ENCODE peak calls at places on chromosomes 3 and 15, in six cellular contexts. T, K, H, R, Q and J are unnamed samples.

GRCh38 chr3:11212301-11212613 is 58.0 kb downstream of the HRH1 start:
- DNase-seq in T (peak), K (no peak), H (peak), R (no peak), Q (no peak), J (no peak)

GRCh38 chr15:40906101-40906946 is 12.1 kb downstream of the VPS18 start:
- DNase-seq in T (peak), K (no peak), H (peak), R (peak), Q (no peak), J (peak)

GRCh38 chr3:177642482-177643163 is 445.3 kb upstream of the TBL1XR1 start:
- DNase-seq in T (no peak), K (no peak), H (no peak), R (no peak), Q (no peak), J (no peak)

GRCh38 chr15:31297880-31298456 is 28.7 kb upstream of the KLF13 start:
- DNase-seq in T (peak), K (no peak), H (no peak), R (no peak), Q (no peak), J (no peak)

GRCh38 chr3:15637131-15637951 is 35.8 kb downstream of the BTD start:
- DNase-seq in T (no peak), K (no peak), H (peak), R (no peak), Q (peak), J (no peak)

GRCh38 chr3:175260145-175260794 is 401.1 kb downstream of the NAALADL2 start:
- DNase-seq in T (no peak), K (no peak), H (peak), R (no peak), Q (no peak), J (no peak)

GRCh38 chr15:39828374-39828931 is 45.8 kb upstream of the FSIP1 start:
- DNase-seq in T (peak), K (no peak), H (peak), R (no peak), Q (no peak), J (no peak)

GRCh38 chr3:52237659-52238172 is 1.2 kb downstream of the TWF2 start:
- DNase-seq in T (peak), K (no peak), H (peak), R (peak), Q (no peak), J (peak)

GRCh38 chr3:142095866-142096265 is 53.5 kb downstream of the TFDP2 start:
- DNase-seq in T (no peak), K (no peak), H (no peak), R (no peak), Q (no peak), J (no peak)

GRCh38 chr15:31975446-31976229 is 54.7 kb upstream of the CHRNA7 start:
- DNase-seq in T (no peak), K (no peak), H (no peak), R (no peak), Q (no peak), J (no peak)

GRCh38 chr3:17442332-17443049 is 299.9 kb downstream of the TBC1D5 start:
- DNase-seq in T (no peak), K (no peak), H (peak), R (no peak), Q (no peak), J (no peak)

GRCh38 chr3:72776-73175 is 123.8 kb upstream of the CHL1 start:
- DNase-seq in T (no peak), K (no peak), H (no peak), R (no peak), Q (no peak), J (no peak)

DNA sequence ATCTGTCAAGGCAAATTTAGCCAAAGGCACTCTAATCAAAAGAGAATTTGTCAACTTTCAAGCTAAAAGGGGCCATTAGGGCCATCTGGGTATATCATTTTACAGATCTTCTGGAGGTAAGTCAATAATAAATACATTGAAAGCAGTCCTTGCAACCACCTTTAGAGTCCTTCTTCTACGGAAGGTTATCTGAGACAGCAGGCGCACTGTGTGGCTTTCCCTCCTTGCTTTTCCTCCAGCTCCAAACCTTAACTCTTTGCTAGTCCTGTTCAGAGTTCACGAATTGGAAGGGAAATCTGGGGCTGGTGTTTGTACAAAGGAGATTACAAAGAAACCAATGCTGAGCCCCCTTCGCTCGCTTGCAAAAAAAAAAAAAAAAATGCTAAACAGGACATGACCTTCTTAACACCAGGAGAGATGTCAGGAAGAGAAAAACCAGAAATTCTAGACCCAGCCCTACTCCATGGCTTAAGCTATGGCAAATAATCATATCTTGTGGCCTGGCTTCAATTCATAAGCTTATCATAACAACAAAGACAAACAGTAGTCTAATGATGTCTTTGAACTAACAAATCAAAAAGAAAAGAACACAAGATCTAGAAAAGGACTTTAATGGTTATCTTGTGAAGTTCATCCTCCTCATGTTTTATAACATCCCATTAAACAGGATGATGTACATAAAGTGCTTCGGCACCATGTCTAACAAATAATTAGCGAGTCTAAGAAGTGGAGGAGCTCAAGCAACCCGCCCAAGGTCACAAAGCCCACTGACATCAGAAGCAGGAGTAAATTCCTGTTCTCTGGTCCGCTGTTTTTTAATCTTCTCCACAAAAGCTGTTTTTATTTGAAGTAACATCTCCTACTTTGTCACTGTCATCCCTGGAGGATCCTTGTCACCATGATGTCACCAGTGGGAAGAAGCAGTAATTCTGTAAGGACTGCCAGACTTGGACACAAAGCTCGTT is 215.8 kb downstream of the STT3B start:
- DNase-seq in T (no peak), K (no peak), H (no peak), R (no peak), Q (no peak), J (no peak)
- H3K27ac ChIP-seq in T (no peak), K (no peak), H (no peak), R (no peak), Q (no peak), J (no peak)

DNA sequence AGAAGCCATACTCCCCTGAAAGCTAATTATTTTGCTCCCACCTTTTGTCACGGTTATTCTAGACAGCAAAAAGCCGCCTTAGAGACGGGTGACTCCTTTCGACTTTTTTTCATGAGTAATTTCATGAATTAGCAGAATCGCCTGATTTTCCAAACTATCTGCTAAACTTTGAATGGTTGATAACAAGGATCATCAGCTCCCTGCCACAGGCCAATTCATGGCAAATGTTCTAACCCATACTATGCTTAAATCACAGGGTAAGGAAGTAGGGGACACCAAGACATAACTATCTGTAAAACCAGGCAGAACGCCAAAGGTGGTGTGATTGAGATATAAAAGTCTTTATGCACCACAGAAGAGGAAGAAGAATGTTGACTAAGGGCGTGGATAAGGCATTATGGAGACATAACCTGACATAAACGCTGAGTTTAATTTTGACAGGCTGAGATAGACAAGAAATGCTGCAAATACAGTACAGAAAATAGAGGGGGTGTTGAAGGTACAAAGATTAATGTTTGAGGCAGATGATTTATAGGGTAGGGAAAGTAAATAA is 891 bp upstream of the DMXL2 start:
- DNase-seq in T (no peak), K (no peak), H (no peak), R (no peak), Q (no peak), J (no peak)
- H3K27ac ChIP-seq in T (peak), K (peak), H (no peak), R (peak), Q (no peak), J (no peak)

GRCh38 chr15:61974759-61975158 is 85.5 kb downstream of the VPS13C start:
- DNase-seq in T (no peak), K (peak), H (no peak), R (no peak), Q (no peak), J (no peak)
- H3K27ac ChIP-seq in T (no peak), K (no peak), H (no peak), R (no peak), Q (no peak), J (peak)

GRCh38 chr3:100425321-100425720 is 24.0 kb downstream of the LNP1 start:
- DNase-seq in T (no peak), K (no peak), H (no peak), R (no peak), Q (no peak), J (no peak)

GRCh38 chr3:100426029-100426682 is 24.8 kb downstream of the LNP1 start:
- DNase-seq in T (peak), K (no peak), H (no peak), R (no peak), Q (no peak), J (no peak)

GRCh38 chr3:100423611-100424010 is 22.3 kb downstream of the LNP1 start:
- DNase-seq in T (no peak), K (no peak), H (no peak), R (no peak), Q (no peak), J (no peak)

GRCh38 chr3:100427694-100428093 is 26.4 kb downstream of the LNP1 start:
- DNase-seq in T (no peak), K (no peak), H (peak), R (no peak), Q (no peak), J (no peak)

DNA sequence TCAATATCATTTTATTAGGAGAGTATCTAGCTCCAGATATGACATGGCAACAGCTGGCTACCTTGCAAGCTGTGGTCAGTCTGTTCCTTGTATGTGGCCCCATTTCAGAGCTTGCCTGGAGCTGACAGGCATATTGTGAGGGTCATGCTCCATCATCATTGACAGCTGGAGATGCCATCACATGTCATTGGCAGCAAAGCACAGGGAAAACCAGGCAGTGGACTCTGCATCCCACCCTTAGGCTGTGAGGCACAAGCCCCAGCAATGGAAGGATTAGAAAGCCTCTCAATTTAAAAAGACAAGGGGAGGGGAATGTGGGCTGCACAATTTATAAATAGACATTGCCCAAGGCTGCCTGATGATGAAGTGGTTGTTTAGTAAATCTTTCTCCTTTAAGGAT is 27.8 kb downstream of the LNP1 start:
- DNase-seq in T (no peak), K (no peak), H (no peak), R (no peak), Q (no peak), J (no peak)
- H3K27ac ChIP-seq in T (no peak), K (no peak), H (no peak), R (no peak), Q (no peak), J (no peak)

GRCh38 chr3:94301346-94301745 is 238.5 kb downstream of the NSUN3 start:
- DNase-seq in T (no peak), K (no peak), H (peak), R (no peak), Q (no peak), J (no peak)

GRCh38 chr3:94304953-94305352 is 242.1 kb downstream of the NSUN3 start:
- DNase-seq in T (no peak), K (no peak), H (no peak), R (no peak), Q (no peak), J (no peak)

GRCh38 chr3:94303266-94303665 is 240.4 kb downstream of the NSUN3 start:
- DNase-seq in T (no peak), K (no peak), H (no peak), R (no peak), Q (no peak), J (no peak)

GRCh38 chr3:94305835-94306685 is 243.2 kb downstream of the NSUN3 start:
- DNase-seq in T (no peak), K (no peak), H (no peak), R (no peak), Q (no peak), J (no peak)

GRCh38 chr3:94303897-94304296 is 241.0 kb downstream of the NSUN3 start:
- DNase-seq in T (no peak), K (no peak), H (peak), R (no peak), Q (no peak), J (no peak)
- H3K27ac ChIP-seq in T (no peak), K (no peak), H (no peak), R (no peak), Q (no peak), J (no peak)

GRCh38 chr15:90043611-90044010 is 42.5 kb downstream of the ZNF710 start:
- DNase-seq in T (no peak), K (no peak), H (no peak), R (no peak), Q (no peak), J (no peak)
- H3K27ac ChIP-seq in T (no peak), K (no peak), H (no peak), R (no peak), Q (no peak), J (no peak)

GRCh38 chr3:147411235-147411607 is 2.1 kb downstream of the ZIC1 start:
- DNase-seq in T (no peak), K (no peak), H (no peak), R (no peak), Q (no peak), J (no peak)
- H3K27ac ChIP-seq in T (no peak), K (no peak), H (peak), R (no peak), Q (no peak), J (peak)

GRCh38 chr3:187367561-187368103 is 553 bp upstream of the RTP4 start:
- DNase-seq in T (peak), K (no peak), H (no peak), R (no peak), Q (no peak), J (peak)

GRCh38 chr3:187360087-187360486 is 8.1 kb upstream of the RTP4 start:
- DNase-seq in T (no peak), K (no peak), H (no peak), R (no peak), Q (no peak), J (no peak)

GRCh38 chr3:187360523-187361060 is 7.6 kb upstream of the RTP4 start:
- DNase-seq in T (no peak), K (no peak), H (no peak), R (no peak), Q (no peak), J (no peak)

GRCh38 chr3:187361835-187362234 is 6.3 kb upstream of the RTP4 start:
- DNase-seq in T (no peak), K (no peak), H (no peak), R (no peak), Q (no peak), J (no peak)
- H3K27ac ChIP-seq in T (no peak), K (no peak), H (no peak), R (no peak), Q (no peak), J (no peak)